ENCODE peak calls at places on chromosome 12, in four cellular contexts. One of them, this sample, is unnamed.

GRCh38 chr12:62284749-62285148 is 24.5 kb downstream of the USP15 start:
- ATAC-seq in stimulated activated naive CD8-positive, alpha-beta T cell treated with anti-CD3 and anti-CD28 coated beads, Interleukin-15, amount 100 ng/mL, for 72 hours: no peak
- ATAC-seq in CD8-positive, alpha-beta T cell: no peak
- ATAC-seq in left cardiac atrium: no peak
- ATAC-seq in this sample: peak

GRCh38 chr12:115338566-115339294 is 654.8 kb upstream of the TBX3 start:
- ATAC-seq in CD8-positive, alpha-beta T cell: no peak
- ATAC-seq in left cardiac atrium: no peak
- ATAC-seq in stimulated activated naive CD8-positive, alpha-beta T cell treated with anti-CD3 and anti-CD28 coated beads, Interleukin-15, amount 100 ng/mL, for 72 hours: no peak
- ATAC-seq in this sample: no peak

GRCh38 chr12:109197327-109197726 is 80.9 kb downstream of the ACACB start:
- ATAC-seq in CD8-positive, alpha-beta T cell: no peak
- ATAC-seq in left cardiac atrium: no peak
- ATAC-seq in stimulated activated naive CD8-positive, alpha-beta T cell treated with anti-CD3 and anti-CD28 coated beads, Interleukin-15, amount 100 ng/mL, for 72 hours: no peak
- ATAC-seq in this sample: no peak

GRCh38 chr12:47349770-47350408 is 270.1 kb upstream of the AMIGO2 start:
- ATAC-seq in CD8-positive, alpha-beta T cell: peak
- ATAC-seq in left cardiac atrium: no peak
- ATAC-seq in stimulated activated naive CD8-positive, alpha-beta T cell treated with anti-CD3 and anti-CD28 coated beads, Interleukin-15, amount 100 ng/mL, for 72 hours: peak
- ATAC-seq in this sample: peak

GRCh38 chr12:52022841-52023181 is 16.1 kb downstream of the TAMALIN start:
- ATAC-seq in CD8-positive, alpha-beta T cell: no peak
- ATAC-seq in stimulated activated naive CD8-positive, alpha-beta T cell treated with anti-CD3 and anti-CD28 coated beads, Interleukin-15, amount 100 ng/mL, for 72 hours: no peak
- ATAC-seq in left cardiac atrium: no peak
- ATAC-seq in this sample: peak

GRCh38 chr12:117968084-117968789 is 553 bp downstream of the KSR2 start:
- ATAC-seq in stimulated activated naive CD8-positive, alpha-beta T cell treated with anti-CD3 and anti-CD28 coated beads, Interleukin-15, amount 100 ng/mL, for 72 hours: no peak
- ATAC-seq in CD8-positive, alpha-beta T cell: no peak
- ATAC-seq in left cardiac atrium: no peak
- ATAC-seq in this sample: peak

GRCh38 chr12:46964496-46965098 is 114.8 kb upstream of the PCED1B start:
- ATAC-seq in stimulated activated naive CD8-positive, alpha-beta T cell treated with anti-CD3 and anti-CD28 coated beads, Interleukin-15, amount 100 ng/mL, for 72 hours: no peak
- ATAC-seq in left cardiac atrium: peak
- ATAC-seq in CD8-positive, alpha-beta T cell: no peak
- ATAC-seq in this sample: no peak

GRCh38 chr12:71731439-71732356 is 23.0 kb upstream of the RAB21 start:
- ATAC-seq in CD8-positive, alpha-beta T cell: no peak
- ATAC-seq in stimulated activated naive CD8-positive, alpha-beta T cell treated with anti-CD3 and anti-CD28 coated beads, Interleukin-15, amount 100 ng/mL, for 72 hours: peak
- ATAC-seq in left cardiac atrium: no peak
- ATAC-seq in this sample: no peak

GRCh38 chr12:65968359-65968758 is 144.1 kb downstream of the HMGA2 start:
- ATAC-seq in CD8-positive, alpha-beta T cell: no peak
- ATAC-seq in stimulated activated naive CD8-positive, alpha-beta T cell treated with anti-CD3 and anti-CD28 coated beads, Interleukin-15, amount 100 ng/mL, for 72 hours: no peak
- ATAC-seq in left cardiac atrium: no peak
- ATAC-seq in this sample: no peak

GRCh38 chr12:113296557-113297213 is 38.2 kb downstream of the SLC8B1 start:
- ATAC-seq in left cardiac atrium: peak
- ATAC-seq in stimulated activated naive CD8-positive, alpha-beta T cell treated with anti-CD3 and anti-CD28 coated beads, Interleukin-15, amount 100 ng/mL, for 72 hours: peak
- ATAC-seq in CD8-positive, alpha-beta T cell: no peak
- ATAC-seq in this sample: no peak

GRCh38 chr12:67457799-67458680 is 188.9 kb downstream of the CAND1 start:
- ATAC-seq in left cardiac atrium: peak
- ATAC-seq in stimulated activated naive CD8-positive, alpha-beta T cell treated with anti-CD3 and anti-CD28 coated beads, Interleukin-15, amount 100 ng/mL, for 72 hours: no peak
- ATAC-seq in CD8-positive, alpha-beta T cell: no peak
- ATAC-seq in this sample: no peak

GRCh38 chr12:130646690-130647089 is 69.4 kb downstream of the RIMBP2 start:
- ATAC-seq in CD8-positive, alpha-beta T cell: no peak
- ATAC-seq in left cardiac atrium: no peak
- ATAC-seq in stimulated activated naive CD8-positive, alpha-beta T cell treated with anti-CD3 and anti-CD28 coated beads, Interleukin-15, amount 100 ng/mL, for 72 hours: no peak
- ATAC-seq in this sample: no peak

GRCh38 chr12:109201496-109201885 is 85.1 kb downstream of the ACACB start:
- ATAC-seq in stimulated activated naive CD8-positive, alpha-beta T cell treated with anti-CD3 and anti-CD28 coated beads, Interleukin-15, amount 100 ng/mL, for 72 hours: no peak
- ATAC-seq in CD8-positive, alpha-beta T cell: no peak
- ATAC-seq in left cardiac atrium: no peak
- ATAC-seq in this sample: no peak

GRCh38 chr12:60494249-60494648 is 898.4 kb downstream of the SLC16A7 start:
- ATAC-seq in CD8-positive, alpha-beta T cell: no peak
- ATAC-seq in left cardiac atrium: no peak
- ATAC-seq in stimulated activated naive CD8-positive, alpha-beta T cell treated with anti-CD3 and anti-CD28 coated beads, Interleukin-15, amount 100 ng/mL, for 72 hours: no peak
- ATAC-seq in this sample: no peak

GRCh38 chr12:108312073-108312884 is 26.8 kb downstream of the CMKLR1 start:
- ATAC-seq in left cardiac atrium: no peak
- ATAC-seq in stimulated activated naive CD8-positive, alpha-beta T cell treated with anti-CD3 and anti-CD28 coated beads, Interleukin-15, amount 100 ng/mL, for 72 hours: peak
- ATAC-seq in CD8-positive, alpha-beta T cell: no peak
- ATAC-seq in this sample: no peak

GRCh38 chr12:118044075-118044474 is 16.9 kb downstream of the WSB2 start:
- ATAC-seq in left cardiac atrium: no peak
- ATAC-seq in CD8-positive, alpha-beta T cell: no peak
- ATAC-seq in stimulated activated naive CD8-positive, alpha-beta T cell treated with anti-CD3 and anti-CD28 coated beads, Interleukin-15, amount 100 ng/mL, for 72 hours: peak
- ATAC-seq in this sample: peak

GRCh38 chr12:52964556-52965336 is 15.8 kb downstream of the KRT18 start:
- ATAC-seq in CD8-positive, alpha-beta T cell: no peak
- ATAC-seq in left cardiac atrium: peak
- ATAC-seq in stimulated activated naive CD8-positive, alpha-beta T cell treated with anti-CD3 and anti-CD28 coated beads, Interleukin-15, amount 100 ng/mL, for 72 hours: no peak
- ATAC-seq in this sample: no peak

GRCh38 chr12:93839076-93839475 is 161.9 kb downstream of the CRADD start:
- ATAC-seq in stimulated activated naive CD8-positive, alpha-beta T cell treated with anti-CD3 and anti-CD28 coated beads, Interleukin-15, amount 100 ng/mL, for 72 hours: no peak
- ATAC-seq in left cardiac atrium: no peak
- ATAC-seq in CD8-positive, alpha-beta T cell: no peak
- ATAC-seq in this sample: no peak

GRCh38 chr12:67920432-67920831 is 68.8 kb upstream of the IFNG-AS1 start:
- ATAC-seq in CD8-positive, alpha-beta T cell: no peak
- ATAC-seq in left cardiac atrium: no peak
- ATAC-seq in stimulated activated naive CD8-positive, alpha-beta T cell treated with anti-CD3 and anti-CD28 coated beads, Interleukin-15, amount 100 ng/mL, for 72 hours: no peak
- ATAC-seq in this sample: peak

GRCh38 chr12:34348836-34349672 is 326.8 kb downstream of the ALG10 start:
- ATAC-seq in left cardiac atrium: no peak
- ATAC-seq in stimulated activated naive CD8-positive, alpha-beta T cell treated with anti-CD3 and anti-CD28 coated beads, Interleukin-15, amount 100 ng/mL, for 72 hours: no peak
- ATAC-seq in CD8-positive, alpha-beta T cell: no peak
- ATAC-seq in this sample: no peak

GRCh38 chr12:132143328-132144071 is 619 bp downstream of the DDX51 start:
- ATAC-seq in left cardiac atrium: no peak
- ATAC-seq in CD8-positive, alpha-beta T cell: peak
- ATAC-seq in stimulated activated naive CD8-positive, alpha-beta T cell treated with anti-CD3 and anti-CD28 coated beads, Interleukin-15, amount 100 ng/mL, for 72 hours: peak
- ATAC-seq in this sample: peak

GRCh38 chr12:56462565-56462964 is 5.8 kb upstream of the SPRYD4 start:
- ATAC-seq in CD8-positive, alpha-beta T cell: no peak
- ATAC-seq in stimulated activated naive CD8-positive, alpha-beta T cell treated with anti-CD3 and anti-CD28 coated beads, Interleukin-15, amount 100 ng/mL, for 72 hours: no peak
- ATAC-seq in left cardiac atrium: no peak
- ATAC-seq in this sample: no peak

GRCh38 chr12:52910248-52910883 is 5.5 kb upstream of the KRT8 start:
- ATAC-seq in CD8-positive, alpha-beta T cell: no peak
- ATAC-seq in stimulated activated naive CD8-positive, alpha-beta T cell treated with anti-CD3 and anti-CD28 coated beads, Interleukin-15, amount 100 ng/mL, for 72 hours: no peak
- ATAC-seq in left cardiac atrium: no peak
- ATAC-seq in this sample: no peak

GRCh38 chr12:6089041-6089823 is 35.2 kb downstream of the VWF start:
- ATAC-seq in left cardiac atrium: no peak
- ATAC-seq in CD8-positive, alpha-beta T cell: no peak
- ATAC-seq in stimulated activated naive CD8-positive, alpha-beta T cell treated with anti-CD3 and anti-CD28 coated beads, Interleukin-15, amount 100 ng/mL, for 72 hours: no peak
- ATAC-seq in this sample: peak

GRCh38 chr12:120265203-120265482 is 387 bp downstream of the PXN start:
- ATAC-seq in stimulated activated naive CD8-positive, alpha-beta T cell treated with anti-CD3 and anti-CD28 coated beads, Interleukin-15, amount 100 ng/mL, for 72 hours: no peak
- ATAC-seq in CD8-positive, alpha-beta T cell: no peak
- ATAC-seq in left cardiac atrium: no peak
- ATAC-seq in this sample: no peak

GRCh38 chr12:31896514-31897039 is 62.6 kb upstream of the RESF1 start:
- ATAC-seq in stimulated activated naive CD8-positive, alpha-beta T cell treated with anti-CD3 and anti-CD28 coated beads, Interleukin-15, amount 100 ng/mL, for 72 hours: peak
- ATAC-seq in left cardiac atrium: peak
- ATAC-seq in CD8-positive, alpha-beta T cell: peak
- ATAC-seq in this sample: peak